ENCODE peak calls at places on chromosomes 7 and 10, in four cellular contexts. B, S, P and V are unnamed samples.

GRCh38 chr7:94632338-94633024 is 23.5 kb downstream of the SGCE start:
- DNase-seq in P (no peak), B (no peak), S (no peak), V (no peak)

GRCh38 chr10:21160116-21160515 is 263.0 kb upstream of the NEBL start:
- DNase-seq in B (no peak), P (peak), S (no peak), V (no peak)

GRCh38 chr10:63005246-63005645 is 127.9 kb upstream of the NRBF2 start:
- DNase-seq in P (no peak), S (no peak), B (peak), V (no peak)

GRCh38 chr10:30596037-30596436 is 33.5 kb downstream of the LYZL2 start:
- DNase-seq in P (no peak), S (no peak), B (no peak), V (no peak)

GRCh38 chr7:17054206-17054605 is 172.4 kb upstream of the AGR3 start:
- DNase-seq in B (no peak), P (no peak), S (no peak), V (no peak)

GRCh38 chr7:33087858-33088257 is 21.3 kb downstream of the RP9 start:
- DNase-seq in S (no peak), P (no peak), B (no peak), V (no peak)

GRCh38 chr10:83617692-83618325 is 521.5 kb upstream of the GHITM start:
- DNase-seq in S (no peak), P (no peak), B (no peak), V (no peak)

GRCh38 chr10:103676851-103677417 is 178.4 kb downstream of the SH3PXD2A start:
- DNase-seq in P (peak), S (no peak), B (no peak), V (no peak)

GRCh38 chr7:99597762-99598501 is at the start of gene TMEM225B:
- DNase-seq in S (peak), B (no peak), P (no peak), V (peak)

DNA sequence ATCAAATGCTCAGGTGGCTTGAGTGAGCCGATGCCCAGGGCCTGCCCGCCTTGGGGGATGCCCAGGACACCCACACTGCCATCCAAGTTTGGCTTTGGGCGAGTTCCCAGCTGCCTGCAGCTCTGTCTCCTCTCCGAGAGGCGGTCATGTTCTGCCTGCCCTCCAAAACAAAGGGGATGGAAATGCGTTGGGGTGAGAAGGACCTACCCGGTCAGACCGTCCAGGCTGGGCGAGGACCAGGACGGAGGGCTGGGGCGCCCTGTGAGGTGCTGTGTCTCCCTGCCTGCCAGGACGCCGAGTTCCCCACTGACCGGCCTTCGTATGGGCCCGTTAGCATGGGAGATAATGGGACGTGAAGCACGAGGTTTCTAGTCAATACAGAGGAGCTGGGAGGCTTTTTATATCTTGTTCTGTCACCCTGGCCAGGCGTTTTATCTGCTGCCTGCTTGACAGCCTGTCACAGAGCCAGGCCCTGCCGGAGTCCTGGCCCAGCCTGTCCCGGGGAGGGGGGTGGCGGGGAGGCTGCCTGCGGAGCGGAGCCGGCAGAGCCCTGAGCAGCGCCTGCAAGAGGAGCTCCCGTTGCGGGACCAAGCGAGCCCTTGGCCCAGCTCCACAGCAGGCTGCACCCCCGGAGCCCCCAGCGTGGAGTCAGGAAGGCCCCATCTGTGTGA is 22.0 kb upstream of the ELFN1 start:
- DNase-seq in B (no peak), P (no peak), S (peak), V (no peak)
- TF ChIP-seq EP300 in B (no peak), P (no peak), S (no peak), V (no peak)

GRCh38 chr7:88922944-88923343 is 127.4 kb upstream of the TEX47 start:
- DNase-seq in B (no peak), S (no peak), P (no peak), V (no peak)
- TF ChIP-seq EP300 in B (no peak), S (no peak), P (no peak), V (no peak)

GRCh38 chr10:88386878-88387773 is 196.0 kb downstream of the RNLS start:
- DNase-seq in B (peak), S (no peak), P (peak), V (no peak)
- TF ChIP-seq EP300 in B (no peak), S (no peak), P (no peak), V (no peak)

GRCh38 chr10:109025187-109025586 is 898.1 kb downstream of the XPNPEP1 start:
- DNase-seq in B (no peak), P (no peak), S (no peak), V (no peak)
- TF ChIP-seq EP300 in B (no peak), P (no peak), S (no peak), V (no peak)

GRCh38 chr10:72097448-72098300 is 9.3 kb upstream of the SPOCK2 start:
- DNase-seq in B (no peak), P (no peak), S (no peak), V (peak)
- TF ChIP-seq EP300 in B (no peak), P (no peak), S (no peak), V (no peak)

DNA sequence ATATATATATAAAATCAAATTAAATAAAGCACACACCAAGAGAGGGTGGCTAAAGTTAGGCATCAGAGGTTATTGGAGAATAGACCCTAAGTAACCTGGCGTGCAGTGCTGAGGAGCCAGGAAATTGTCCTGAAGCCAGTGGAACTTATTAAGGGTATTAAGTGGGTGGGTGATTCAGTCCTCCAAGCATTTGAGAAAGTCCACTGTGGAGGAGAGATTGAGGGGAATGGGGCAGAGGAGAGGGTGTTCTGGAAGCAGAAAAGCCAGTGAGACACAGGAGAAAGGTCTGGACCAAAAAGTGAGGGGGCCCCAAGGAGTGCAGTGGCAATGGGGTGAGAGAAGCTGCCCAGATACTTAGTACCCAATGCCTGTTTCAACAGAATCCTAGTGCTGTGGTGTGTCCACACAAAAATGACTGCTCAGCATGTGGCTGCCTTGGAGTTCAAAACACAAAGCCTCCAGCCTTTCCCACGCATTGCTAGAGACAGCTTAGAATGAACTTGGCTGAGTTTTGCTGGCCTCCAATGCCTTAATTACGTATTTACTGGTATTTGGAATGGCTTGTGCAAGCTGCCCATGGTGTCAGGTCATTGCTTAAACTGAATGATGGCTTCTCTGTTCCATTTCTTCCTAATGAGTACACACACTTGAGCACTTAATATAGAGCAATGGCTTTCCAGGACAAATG is 44.9 kb upstream of the CHST15 start:
- DNase-seq in S (no peak), P (peak), B (no peak), V (no peak)
- TF ChIP-seq EP300 in S (no peak), P (no peak), B (no peak), V (peak)

GRCh38 chr7:27110977-27111752 is 8.7 kb upstream of the HOXA2 start:
- DNase-seq in P (no peak), B (no peak), S (no peak), V (no peak)

GRCh38 chr7:27112361-27112760 is 9.9 kb upstream of the HOXA2 start:
- DNase-seq in S (no peak), P (no peak), B (no peak), V (no peak)

GRCh38 chr7:27111753-27112277 is 9.3 kb upstream of the HOXA2 start:
- DNase-seq in B (no peak), P (no peak), S (no peak), V (no peak)

GRCh38 chr7:27113991-27114866 is 11.7 kb upstream of the HOXA2 start:
- DNase-seq in B (no peak), S (peak), P (no peak), V (no peak)

GRCh38 chr7:27112960-27113949 is 10.8 kb upstream of the HOXA2 start:
- DNase-seq in P (no peak), B (no peak), S (peak), V (no peak)
- TF ChIP-seq EP300 in P (no peak), B (no peak), S (no peak), V (peak)

GRCh38 chr7:14389052-14389988 is 399.9 kb upstream of the ETV1 start:
- DNase-seq in P (no peak), B (no peak), S (no peak), V (no peak)
- TF ChIP-seq EP300 in P (no peak), B (no peak), S (no peak), V (no peak)

GRCh38 chr7:73582664-73583202 is 4.4 kb upstream of the TBL2 start:
- DNase-seq in P (no peak), S (no peak), B (no peak), V (no peak)

GRCh38 chr7:73573276-73573675 is 5.1 kb downstream of the TBL2 start:
- DNase-seq in P (no peak), S (no peak), B (no peak), V (no peak)

GRCh38 chr7:73577627-73578341 is 595 bp downstream of the TBL2 start:
- DNase-seq in S (no peak), P (peak), B (no peak), V (no peak)

GRCh38 chr7:73573791-73574190 is 4.6 kb downstream of the TBL2 start:
- DNase-seq in B (no peak), P (no peak), S (no peak), V (no peak)

GRCh38 chr7:73578342-73579124 is at the start of gene TBL2:
- DNase-seq in P (peak), S (peak), B (peak), V (peak)
- TF ChIP-seq EP300 in P (no peak), S (no peak), B (no peak), V (no peak)

GRCh38 chr7:158431941-158432347 is 155.7 kb downstream of the PTPRN2 start:
- DNase-seq in P (peak), S (no peak), B (no peak), V (no peak)
- TF ChIP-seq EP300 in P (no peak), S (no peak), B (no peak), V (peak)